ENCODE peak calls at places on chromosome 7, in ten cellular contexts. M is transverse colon; K is kidney tubule cell; N is B cell; C is brain microvascular endothelial cell; E is KBM-7; O is left cardiac atrium; A is Peyer's patch; X is glutamatergic neuron; P is stimulated activated effector memory CD8-positive, alpha-beta T cell treated with anti-CD3 and anti-CD28 coated beads, Interleukin-12 subunit alpha, Interleukin-12 subunit beta, amount 100 ng/mL, for 72 hours. G is an unnamed sample.

GRCh38 chr7:12637819-12638592 is 49.4 kb upstream of the ARL4A start:
- DNase-seq in M (no peak), K (no peak), N (peak), C (no peak), E (peak), O (no peak), A (no peak), X (peak), P (no peak), G (peak)

GRCh38 chr7:129222064-129222463 is 2.8 kb upstream of the AHCYL2 start:
- DNase-seq in M (no peak), K (no peak), N (no peak), C (no peak), E (peak), O (no peak), A (no peak), X (no peak), P (no peak), G (peak)

GRCh38 chr7:27198871-27199801 is 755 bp downstream of the HOXA13 start:
- DNase-seq in M (no peak), K (no peak), N (no peak), C (no peak), E (no peak), O (no peak), A (peak), X (peak), P (no peak), G (peak)

GRCh38 chr7:42480304-42480665 is 243.3 kb upstream of the GLI3 start:
- DNase-seq in M (no peak), K (no peak), N (no peak), C (no peak), E (no peak), O (no peak), A (no peak), X (no peak), P (no peak), G (no peak)

GRCh38 chr7:2621061-2621828 is 10.5 kb upstream of the TTYH3 start:
- DNase-seq in M (peak), K (no peak), N (no peak), C (peak), E (no peak), O (peak), A (peak), X (no peak), P (no peak), G (peak)

GRCh38 chr7:21256310-21256877 is 171.5 kb upstream of the SP4 start:
- DNase-seq in M (no peak), K (peak), N (no peak), C (peak), E (peak), O (no peak), A (no peak), X (no peak), P (no peak), G (peak)

GRCh38 chr7:17661982-17662585 is 278.2 kb downstream of the SNX13 start:
- DNase-seq in M (no peak), K (peak), N (no peak), C (no peak), E (no peak), O (no peak), A (no peak), X (no peak), P (no peak), G (no peak)

GRCh38 chr7:157432541-157432956 is 95.7 kb downstream of the DNAJB6 start:
- DNase-seq in M (peak), K (peak), N (no peak), C (peak), E (peak), O (no peak), A (peak), X (peak), P (no peak), G (peak)

GRCh38 chr7:95899919-95900513 is 127.7 kb downstream of the DYNC1I1 start:
- DNase-seq in M (no peak), K (no peak), N (no peak), C (no peak), E (no peak), O (no peak), A (no peak), X (peak), P (no peak), G (no peak)

GRCh38 chr7:97842006-97842405 is 30.2 kb downstream of the ASNS start:
- DNase-seq in M (no peak), K (no peak), N (no peak), C (no peak), E (no peak), O (no peak), A (no peak), X (no peak), P (no peak), G (no peak)

GRCh38 chr7:107643938-107644703 is 16.5 kb upstream of the SLC26A4 start:
- DNase-seq in M (no peak), K (no peak), N (no peak), C (no peak), E (no peak), O (no peak), A (no peak), X (no peak), P (no peak), G (no peak)

GRCh38 chr7:128265906-128266300 is 24.8 kb downstream of the LEP start:
- DNase-seq in M (no peak), K (no peak), N (no peak), C (no peak), E (no peak), O (no peak), A (no peak), X (no peak), P (no peak), G (peak)

GRCh38 chr7:150851497-150852370 is 583 bp upstream of the AOC1 start:
- DNase-seq in M (no peak), K (no peak), N (no peak), C (no peak), E (no peak), O (no peak), A (no peak), X (no peak), P (peak), G (no peak)

GRCh38 chr7:13915891-13916290 is 73.6 kb downstream of the ETV1 start:
- DNase-seq in M (no peak), K (no peak), N (no peak), C (no peak), E (no peak), O (no peak), A (no peak), X (no peak), P (no peak), G (no peak)

GRCh38 chr7:132035517-132036362 is 479.3 kb upstream of the PODXL start:
- DNase-seq in M (no peak), K (peak), N (no peak), C (no peak), E (no peak), O (no peak), A (no peak), X (no peak), P (no peak), G (no peak)

GRCh38 chr7:34900891-34901493 is 136.3 kb downstream of the DPY19L1 start:
- DNase-seq in M (no peak), K (no peak), N (no peak), C (no peak), E (peak), O (no peak), A (no peak), X (no peak), P (no peak), G (peak)

GRCh38 chr7:76343294-76343930 is 15.4 kb downstream of the YWHAG start:
- DNase-seq in M (no peak), K (peak), N (no peak), C (peak), E (no peak), O (no peak), A (no peak), X (no peak), P (no peak), G (no peak)

GRCh38 chr7:34939175-34939574 is 98.1 kb downstream of the DPY19L1 start:
- DNase-seq in M (no peak), K (peak), N (no peak), C (peak), E (no peak), O (no peak), A (no peak), X (no peak), P (no peak), G (no peak)

GRCh38 chr7:143965280-143965679 is 10.6 kb downstream of the OR2F1 start:
- DNase-seq in M (no peak), K (no peak), N (no peak), C (peak), E (no peak), O (no peak), A (no peak), X (no peak), P (no peak), G (no peak)

GRCh38 chr7:148095066-148095465 is 495.5 kb upstream of the C7orf33 start:
- DNase-seq in M (no peak), K (no peak), N (no peak), C (no peak), E (no peak), O (no peak), A (no peak), X (no peak), P (no peak), G (peak)

GRCh38 chr7:69177941-69178494 is 420.3 kb upstream of the AUTS2 start:
- DNase-seq in M (no peak), K (no peak), N (no peak), C (no peak), E (no peak), O (no peak), A (no peak), X (no peak), P (no peak), G (no peak)

GRCh38 chr7:28135760-28136159 is 44.8 kb downstream of the JAZF1 start:
- DNase-seq in M (no peak), K (no peak), N (no peak), C (no peak), E (no peak), O (no peak), A (no peak), X (no peak), P (no peak), G (peak)

GRCh38 chr7:41383596-41383995 is 319.3 kb downstream of the INHBA start:
- DNase-seq in M (no peak), K (no peak), N (no peak), C (no peak), E (no peak), O (no peak), A (no peak), X (no peak), P (no peak), G (no peak)

GRCh38 chr7:82925331-82925730 is 237.4 kb downstream of the PCLO start:
- DNase-seq in M (no peak), K (no peak), N (no peak), C (no peak), E (no peak), O (no peak), A (no peak), X (no peak), P (no peak), G (no peak)

GRCh38 chr7:27737178-27737577 is 2.8 kb upstream of the TAX1BP1 start:
- DNase-seq in M (no peak), K (no peak), N (no peak), C (no peak), E (no peak), O (no peak), A (no peak), X (no peak), P (no peak), G (no peak)

GRCh38 chr7:105189859-105190492 is 176.0 kb downstream of the KMT2E start:
- DNase-seq in M (no peak), K (no peak), N (no peak), C (no peak), E (no peak), O (no peak), A (no peak), X (no peak), P (no peak), G (no peak)

GRCh38 chr7:38276096-38276857 is 2.8 kb upstream of the TARP start:
- DNase-seq in M (no peak), K (no peak), N (no peak), C (no peak), E (peak), O (no peak), A (no peak), X (no peak), P (no peak), G (no peak)

GRCh38 chr7:135855836-135856235 is 107.2 kb upstream of the FAM180A start:
- DNase-seq in M (no peak), K (peak), N (no peak), C (no peak), E (peak), O (no peak), A (no peak), X (no peak), P (no peak), G (peak)

GRCh38 chr7:130294314-130294713 is 1.4 kb downstream of the CPA4 start:
- DNase-seq in M (no peak), K (no peak), N (no peak), C (no peak), E (no peak), O (no peak), A (no peak), X (no peak), P (no peak), G (no peak)

GRCh38 chr7:31120800-31121513 is 68.8 kb downstream of the ADCYAP1R1 start:
- DNase-seq in M (no peak), K (no peak), N (no peak), C (no peak), E (no peak), O (no peak), A (no peak), X (no peak), P (no peak), G (no peak)

GRCh38 chr7:5699951-5700384 is 81.5 kb downstream of the RNF216 start:
- DNase-seq in M (peak), K (peak), N (peak), C (peak), E (no peak), O (no peak), A (no peak), X (no peak), P (peak), G (peak)

GRCh38 chr7:106839511-106839910 is 25.6 kb upstream of the PIK3CG start:
- DNase-seq in M (no peak), K (no peak), N (no peak), C (no peak), E (no peak), O (no peak), A (no peak), X (no peak), P (no peak), G (no peak)

GRCh38 chr7:120311028-120311788 is 38.2 kb downstream of the KCND2 start:
- DNase-seq in M (no peak), K (no peak), N (no peak), C (no peak), E (no peak), O (no peak), A (no peak), X (no peak), P (no peak), G (no peak)

GRCh38 chr7:100671353-100672327 is 1.9 kb upstream of the GNB2 start:
- DNase-seq in M (no peak), K (no peak), N (no peak), C (no peak), E (no peak), O (no peak), A (no peak), X (no peak), P (no peak), G (no peak)

GRCh38 chr7:149285581-149285975 is 23.6 kb downstream of the ZNF783 start:
- DNase-seq in M (peak), K (peak), N (no peak), C (peak), E (no peak), O (peak), A (no peak), X (no peak), P (no peak), G (peak)

GRCh38 chr7:1092161-1092632 is 4.3 kb downstream of the GPER1 start:
- DNase-seq in M (no peak), K (no peak), N (no peak), C (no peak), E (no peak), O (no peak), A (no peak), X (no peak), P (no peak), G (no peak)

GRCh38 chr7:144531181-144531580 is 127.7 kb upstream of the NOBOX start:
- DNase-seq in M (no peak), K (no peak), N (no peak), C (no peak), E (no peak), O (no peak), A (no peak), X (no peak), P (no peak), G (no peak)

GRCh38 chr7:9231683-9232082 is 798.3 kb downstream of the NXPH1 start:
- DNase-seq in M (no peak), K (no peak), N (no peak), C (no peak), E (no peak), O (no peak), A (no peak), X (no peak), P (no peak), G (peak)